ENCODE peak calls at places on chromosomes 12 and 14, in ten cellular contexts. Q is tibial artery, D is epithelial cell of esophagus, L is lower leg skin, E is left ventricle myocardium inferior, B is cardiac muscle cell, W is dorsolateral prefrontal cortex, Y is choroid plexus epithelial cell, T is neural progenitor cell, K is esophagus squamous epithelium. F is an unnamed sample.

GRCh38 chr12:84756961-84757360 is 155.6 kb downstream of the SLC6A15 start:
- DNase-seq in D (no peak), K (no peak), E (no peak), T (no peak), L (no peak), Q (no peak), W (no peak), Y (peak; percentile 57), B (no peak), F (peak; percentile 51)

GRCh38 chr12:104953323-104953722 is 4.8 kb downstream of the SLC41A2 start:
- DNase-seq in K (no peak), W (no peak), Y (no peak), D (no peak), T (no peak), Q (no peak), E (no peak), L (no peak), B (no peak), F (no peak)

GRCh38 chr12:14769462-14769836 is 33.8 kb downstream of the WBP11 start:
- DNase-seq in E (peak; percentile 20), B (peak; percentile 66), L (peak; percentile 89), T (peak; percentile 86), W (no peak), D (no peak), K (no peak), Y (peak; percentile 34), Q (no peak), F (peak; percentile 27)

GRCh38 chr12:112446008-112446725 is 27.4 kb downstream of the PTPN11 start:
- DNase-seq in Y (no peak), Q (no peak), K (no peak), T (no peak), E (no peak), B (no peak), L (no peak), D (no peak), W (no peak), F (no peak)

GRCh38 chr14:63760014-63760413 is 32.1 kb upstream of the SGPP1 start:
- DNase-seq in D (no peak), Y (no peak), B (no peak), E (no peak), K (no peak), W (no peak), L (no peak), Q (no peak), T (no peak), F (no peak)

GRCh38 chr12:75480469-75480949 is at the start of gene GLIPR1:
- DNase-seq in E (peak; percentile 55), W (peak; percentile 59), T (peak; percentile 4), Q (peak; percentile 90), D (peak; percentile 92), K (peak; percentile 15), L (peak; percentile 89), B (no peak), Y (peak; percentile 99), F (peak; percentile 99)

GRCh38 chr14:91509878-91510170 is 286 bp downstream of the PPP4R3A start:
- DNase-seq in D (no peak), K (no peak), L (peak; percentile 85), Y (no peak), W (no peak), B (no peak), Q (no peak), T (peak; percentile 78), E (no peak), F (no peak)

GRCh38 chr12:53951577-53952334 is 2.9 kb upstream of the HOXC12 start:
- DNase-seq in T (peak; percentile 40), D (no peak), Q (peak; percentile 49), B (no peak), K (no peak), L (no peak), W (no peak), Y (no peak), E (no peak), F (no peak)

GRCh38 chr12:12788131-12788530 is 2.7 kb downstream of the APOLD1 start:
- DNase-seq in L (no peak), Q (no peak), E (no peak), Y (no peak), B (no peak), T (no peak), W (no peak), K (no peak), D (no peak), F (no peak)

GRCh38 chr12:12790956-12791355 is 5.5 kb downstream of the APOLD1 start:
- DNase-seq in D (no peak), W (no peak), L (peak; percentile 18), T (no peak), Q (no peak), E (no peak), K (no peak), Y (no peak), B (no peak), F (no peak)

GRCh38 chr12:12786371-12786715 is 884 bp downstream of the APOLD1 start:
- DNase-seq in Y (peak; percentile 66), E (no peak), Q (no peak), B (no peak), K (no peak), L (no peak), D (no peak), W (no peak), T (no peak), F (no peak)

GRCh38 chr12:12786716-12787601 is 1.5 kb downstream of the APOLD1 start:
- DNase-seq in K (no peak), L (peak; percentile 93), W (peak; percentile 77), T (peak; percentile 40), E (peak; percentile 85), Q (peak; percentile 92), D (peak; percentile 84), Y (peak; percentile 87), B (peak; percentile 85), F (peak; percentile 82)

DNA sequence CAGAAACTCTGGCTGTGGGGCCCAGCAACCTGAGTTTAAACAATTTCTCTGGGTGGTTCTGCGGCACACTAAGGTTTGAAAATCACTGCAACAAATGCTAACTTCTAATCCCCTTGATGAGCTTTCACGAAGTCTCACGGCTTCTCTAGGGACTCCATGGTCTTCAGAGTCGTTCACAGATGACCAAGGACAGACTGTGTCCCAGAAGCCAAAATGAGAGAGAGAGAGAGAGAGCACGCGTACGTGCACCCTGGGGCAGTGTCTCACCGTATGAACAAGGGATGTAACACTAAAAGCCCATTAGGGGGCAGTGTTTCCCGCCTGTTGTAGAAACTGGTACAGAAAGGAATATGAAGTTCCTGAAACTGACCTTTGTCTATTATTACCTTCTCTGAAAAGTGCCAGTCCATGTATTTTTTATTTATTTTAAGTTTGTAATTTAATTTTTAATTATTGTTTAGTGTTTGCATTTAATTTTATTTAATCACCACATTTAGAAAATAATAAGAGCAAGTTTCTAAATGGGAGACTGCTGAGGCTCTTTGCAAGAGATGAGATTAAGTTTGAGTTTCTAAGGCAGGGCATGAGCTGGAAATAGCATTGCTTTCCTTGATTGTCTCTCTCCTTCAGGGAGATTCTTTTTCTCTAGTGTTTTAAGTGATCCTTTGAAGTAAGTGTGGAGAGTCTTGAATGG is 3.4 kb downstream of the APOLD1 start:
- DNase-seq in Q (peak; percentile 75), D (peak; percentile 88), E (no peak), T (peak; percentile 85), K (peak; percentile 15), W (no peak), Y (peak; percentile 84), L (no peak), B (peak; percentile 86), F (peak; percentile 82)
- H3K4me3 ChIP-seq in Q (no peak overlapping the region), D (no peak overlapping the region), E (peak overlapping the region; percentile 82), T (no peak overlapping the region), K (peak overlapping the region; percentile 62), W (no peak overlapping the region), Y (no peak overlapping the region), L (no peak overlapping the region), B (no peak overlapping the region), F (no peak overlapping the region)

DNA sequence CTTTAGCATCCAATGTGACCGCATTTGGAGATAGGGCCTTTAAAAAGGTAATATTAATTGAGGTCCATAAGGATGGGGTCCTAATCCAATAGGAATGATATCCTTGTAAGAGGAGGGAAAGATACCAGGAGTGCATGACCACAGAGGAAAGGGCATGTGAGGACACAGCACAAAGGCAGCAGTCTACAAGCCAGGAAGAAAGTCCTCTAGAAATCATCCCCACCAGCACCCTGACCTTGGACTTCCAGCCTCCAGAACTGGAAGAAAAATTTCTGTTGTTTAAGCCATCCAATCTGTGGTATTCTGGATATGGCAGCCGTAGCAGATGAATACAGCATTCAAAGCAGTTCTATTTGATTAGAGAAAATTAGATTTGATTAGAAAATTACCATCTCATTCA is 145.4 kb downstream of the STXBP6 start:
- DNase-seq in B (no peak), W (no peak), Q (no peak), Y (no peak), T (no peak), L (no peak), D (no peak), E (no peak), K (no peak), F (no peak)
- TF ChIP-seq CTCF in B (no peak), W (no peak), Q (no peak), Y (no peak), T (no peak), L (no peak), D (no peak), E (no peak), K (no peak), F (no peak)

GRCh38 chr12:51908876-51909592 is 1.7 kb downstream of the ACVRL1 start:
- DNase-seq in T (no peak), W (no peak), E (no peak), Y (no peak), D (no peak), B (no peak), L (peak; percentile 75), Q (peak; percentile 44), K (no peak), F (no peak)
- H3K4me3 ChIP-seq in T (no peak overlapping the region), W (no peak overlapping the region), E (peak overlapping the region; percentile 74), Y (no peak overlapping the region), D (no peak overlapping the region), B (no peak overlapping the region), L (no peak overlapping the region), Q (no peak overlapping the region), K (peak overlapping the region; percentile 55), F (no peak overlapping the region)

GRCh38 chr12:96130396-96131059 is 63.6 kb upstream of the ELK3 start:
- DNase-seq in D (no peak), L (no peak), Y (no peak), T (no peak), B (no peak), K (no peak), W (no peak), E (no peak), Q (no peak), F (no peak)

GRCh38 chr12:96131230-96131788 is 62.9 kb upstream of the ELK3 start:
- DNase-seq in Y (no peak), L (no peak), E (no peak), Q (no peak), W (no peak), B (no peak), D (no peak), T (no peak), K (no peak), F (no peak)

GRCh38 chr12:96134200-96134599 is 60.0 kb upstream of the ELK3 start:
- DNase-seq in T (no peak), Y (no peak), E (no peak), L (no peak), B (no peak), W (no peak), D (no peak), K (no peak), Q (no peak), F (no peak)

GRCh38 chr12:96136129-96136528 is 58.0 kb upstream of the ELK3 start:
- DNase-seq in Y (peak; percentile 77), K (no peak), L (peak; percentile 23), B (peak; percentile 3), D (no peak), E (no peak), Q (no peak), W (no peak), T (no peak), F (peak; percentile 87)

DNA sequence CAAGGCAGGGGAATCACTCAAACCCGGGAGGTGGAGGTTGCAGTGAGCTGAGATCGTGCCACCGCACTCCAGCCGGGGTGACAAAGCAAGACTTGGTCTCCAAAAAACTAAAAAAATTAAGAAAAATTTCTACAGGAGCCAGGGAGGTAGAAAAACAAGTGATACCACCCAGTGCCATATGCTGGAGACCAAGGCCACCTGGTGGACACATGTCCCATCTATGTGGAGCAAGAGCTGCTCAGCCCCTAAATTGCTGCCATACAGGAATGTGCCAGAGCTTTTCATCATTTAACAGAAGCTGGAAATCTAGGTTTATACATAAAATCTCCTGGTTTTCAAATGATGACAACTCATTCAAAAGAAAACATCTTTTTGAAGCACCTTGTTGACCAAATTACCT is 61.4 kb upstream of the ELK3 start:
- DNase-seq in W (no peak), T (no peak), Q (no peak), E (no peak), B (no peak), K (no peak), D (no peak), L (no peak), Y (no peak), F (no peak)
- TF ChIP-seq CTCF in W (no peak), T (peak; percentile 25), Q (no peak), E (peak; percentile 48), B (no peak), K (peak; percentile 43), D (peak; percentile 14), L (no peak), Y (no peak), F (peak; percentile 7)

F was measured in astrocyte of the spinal cord.